ENCODE peak calls at places on chromosome 7, in five cellular contexts. One of them, this sample, is unnamed.

GRCh38 chr7:139080905-139081304 is 28.6 kb downstream of the ZC3HAV1 start:
- DNase-seq in fibroblast of the conjunctiva: no peak
- DNase-seq in GM23248: no peak
- DNase-seq in AG09319: no peak
- DNase-seq in GM13977: no peak
- DNase-seq in this sample: no peak

GRCh38 chr7:48087349-48087748 is 1.7 kb upstream of the UPP1 start:
- DNase-seq in fibroblast of the conjunctiva: peak
- DNase-seq in GM23248: peak
- DNase-seq in AG09319: no peak
- DNase-seq in GM13977: no peak
- DNase-seq in this sample: no peak

GRCh38 chr7:151798851-151799428 is 78.0 kb downstream of the PRKAG2 start:
- DNase-seq in fibroblast of the conjunctiva: no peak
- DNase-seq in GM23248: peak
- DNase-seq in AG09319: no peak
- DNase-seq in GM13977: no peak
- DNase-seq in this sample: no peak

GRCh38 chr7:26100940-26101339 is 51.1 kb upstream of the NFE2L3 start:
- DNase-seq in fibroblast of the conjunctiva: no peak
- DNase-seq in GM23248: no peak
- DNase-seq in AG09319: no peak
- DNase-seq in GM13977: no peak
- DNase-seq in this sample: no peak

GRCh38 chr7:151836927-151837205 is 40.0 kb downstream of the PRKAG2 start:
- DNase-seq in fibroblast of the conjunctiva: no peak
- DNase-seq in GM23248: no peak
- DNase-seq in AG09319: no peak
- DNase-seq in GM13977: no peak
- DNase-seq in this sample: no peak

GRCh38 chr7:74439546-74439945 is 14.2 kb upstream of the GTF2IRD1 start:
- DNase-seq in fibroblast of the conjunctiva: no peak
- DNase-seq in GM23248: no peak
- DNase-seq in AG09319: no peak
- DNase-seq in GM13977: no peak
- DNase-seq in this sample: no peak

GRCh38 chr7:118006979-118007378 is 133.7 kb upstream of the CTTNBP2 start:
- DNase-seq in fibroblast of the conjunctiva: no peak
- DNase-seq in GM23248: no peak
- DNase-seq in AG09319: no peak
- DNase-seq in GM13977: no peak
- DNase-seq in this sample: no peak

GRCh38 chr7:29806131-29806792 is at the start of gene WIPF3:
- DNase-seq in fibroblast of the conjunctiva: no peak
- DNase-seq in GM23248: peak
- DNase-seq in AG09319: no peak
- DNase-seq in GM13977: peak
- DNase-seq in this sample: no peak

GRCh38 chr7:117157121-117157870 is 165.6 kb downstream of the WNT2 start:
- DNase-seq in fibroblast of the conjunctiva: peak
- DNase-seq in GM23248: peak
- DNase-seq in AG09319: peak
- DNase-seq in GM13977: no peak
- DNase-seq in this sample: no peak

GRCh38 chr7:32502656-32503189 is 7.4 kb downstream of the AVL9 start:
- DNase-seq in fibroblast of the conjunctiva: no peak
- DNase-seq in GM23248: peak
- DNase-seq in AG09319: no peak
- DNase-seq in GM13977: no peak
- DNase-seq in this sample: no peak

GRCh38 chr7:82360591-82361386 is 82.8 kb downstream of the CACNA2D1 start:
- DNase-seq in fibroblast of the conjunctiva: no peak
- DNase-seq in GM23248: no peak
- DNase-seq in AG09319: no peak
- DNase-seq in GM13977: no peak
- DNase-seq in this sample: no peak

GRCh38 chr7:11171569-11172192 is 198.0 kb downstream of the PHF14 start:
- DNase-seq in fibroblast of the conjunctiva: no peak
- DNase-seq in GM23248: no peak
- DNase-seq in AG09319: no peak
- DNase-seq in GM13977: no peak
- DNase-seq in this sample: no peak

GRCh38 chr7:70569335-70569819 is 562.6 kb upstream of the GALNT17 start:
- DNase-seq in fibroblast of the conjunctiva: no peak
- DNase-seq in GM23248: no peak
- DNase-seq in AG09319: no peak
- DNase-seq in GM13977: no peak
- DNase-seq in this sample: peak

GRCh38 chr7:142581341-142581740 is 167.9 kb upstream of the PRSS1 start:
- DNase-seq in fibroblast of the conjunctiva: no peak
- DNase-seq in GM23248: peak
- DNase-seq in AG09319: no peak
- DNase-seq in GM13977: peak
- DNase-seq in this sample: no peak

GRCh38 chr7:102119213-102119651 is 167.4 kb upstream of the SH2B2 start:
- DNase-seq in fibroblast of the conjunctiva: no peak
- DNase-seq in GM23248: no peak
- DNase-seq in AG09319: no peak
- DNase-seq in GM13977: no peak
- DNase-seq in this sample: no peak

GRCh38 chr7:133275008-133275407 is 22.1 kb downstream of the EXOC4 start:
- DNase-seq in fibroblast of the conjunctiva: no peak
- DNase-seq in GM23248: no peak
- DNase-seq in AG09319: no peak
- DNase-seq in GM13977: no peak
- DNase-seq in this sample: no peak

GRCh38 chr7:76047305-76047810 is 442 bp downstream of the STYXL1 start:
- DNase-seq in fibroblast of the conjunctiva: no peak
- DNase-seq in GM23248: peak
- DNase-seq in AG09319: no peak
- DNase-seq in GM13977: peak
- DNase-seq in this sample: no peak

GRCh38 chr7:14507617-14508016 is 394.9 kb downstream of the DGKB start:
- DNase-seq in fibroblast of the conjunctiva: peak
- DNase-seq in GM23248: peak
- DNase-seq in AG09319: peak
- DNase-seq in GM13977: no peak
- DNase-seq in this sample: peak

GRCh38 chr7:28137471-28137870 is 43.1 kb downstream of the JAZF1 start:
- DNase-seq in fibroblast of the conjunctiva: no peak
- DNase-seq in GM23248: no peak
- DNase-seq in AG09319: no peak
- DNase-seq in GM13977: no peak
- DNase-seq in this sample: no peak

GRCh38 chr7:131336956-131337355 is 9.3 kb downstream of the MKLN1 start:
- DNase-seq in fibroblast of the conjunctiva: no peak
- DNase-seq in GM23248: peak
- DNase-seq in AG09319: no peak
- DNase-seq in GM13977: no peak
- DNase-seq in this sample: no peak

GRCh38 chr7:150949564-150949963 is 28.6 kb downstream of the KCNH2 start:
- DNase-seq in fibroblast of the conjunctiva: no peak
- DNase-seq in GM23248: no peak
- DNase-seq in AG09319: no peak
- DNase-seq in GM13977: peak
- DNase-seq in this sample: no peak

This sample was measured in NCI-H2171 treated with DMSO at 0.1 percent for 48 hours.